ENCODE peak calls at places on chromosomes 1 and 21, in nine cellular contexts. One of them, this sample, is unnamed.

GRCh38 chr1:91608876-91609275 is 108.2 kb downstream of the CDC7 start:
- DNase-seq in M059J: peak
- DNase-seq in NCI-H1092 treated with DMSO at 0.1 percent for 48 hours: no peak
- DNase-seq in kidney tubule cell: peak
- DNase-seq in iPS-NIHi11: no peak
- DNase-seq in nephron progenitor cell: no peak
- DNase-seq in hepatic stellate cell: peak
- DNase-seq in neural crest cell: no peak
- DNase-seq in ELR: peak
- DNase-seq in this sample: no peak

GRCh38 chr1:109296782-109297181 is 10.0 kb downstream of the MYBPHL start:
- DNase-seq in nephron progenitor cell: no peak
- DNase-seq in ELR: no peak
- DNase-seq in NCI-H1092 treated with DMSO at 0.1 percent for 48 hours: no peak
- DNase-seq in neural crest cell: no peak
- DNase-seq in hepatic stellate cell: no peak
- DNase-seq in kidney tubule cell: no peak
- DNase-seq in iPS-NIHi11: no peak
- DNase-seq in M059J: no peak
- DNase-seq in this sample: no peak

GRCh38 chr1:13517193-13517812 is 3.5 kb upstream of the LRRC38 start:
- DNase-seq in nephron progenitor cell: peak
- DNase-seq in kidney tubule cell: peak
- DNase-seq in hepatic stellate cell: no peak
- DNase-seq in M059J: no peak
- DNase-seq in iPS-NIHi11: peak
- DNase-seq in ELR: no peak
- DNase-seq in NCI-H1092 treated with DMSO at 0.1 percent for 48 hours: no peak
- DNase-seq in neural crest cell: peak
- DNase-seq in this sample: no peak

GRCh38 chr1:54167422-54168139 is 14.8 kb upstream of the CDCP2 start:
- DNase-seq in hepatic stellate cell: peak
- DNase-seq in nephron progenitor cell: no peak
- DNase-seq in M059J: peak
- DNase-seq in kidney tubule cell: peak
- DNase-seq in iPS-NIHi11: no peak
- DNase-seq in neural crest cell: no peak
- DNase-seq in ELR: peak
- DNase-seq in NCI-H1092 treated with DMSO at 0.1 percent for 48 hours: no peak
- DNase-seq in this sample: no peak

GRCh38 chr1:45804671-45804973 is 1.2 kb downstream of the MAST2 start:
- DNase-seq in M059J: no peak
- DNase-seq in NCI-H1092 treated with DMSO at 0.1 percent for 48 hours: peak
- DNase-seq in kidney tubule cell: peak
- DNase-seq in nephron progenitor cell: no peak
- DNase-seq in neural crest cell: no peak
- DNase-seq in ELR: no peak
- DNase-seq in iPS-NIHi11: no peak
- DNase-seq in hepatic stellate cell: no peak
- DNase-seq in this sample: no peak

GRCh38 chr1:52603680-52604501 is 1.7 kb downstream of the GPX7 start:
- DNase-seq in hepatic stellate cell: no peak
- DNase-seq in iPS-NIHi11: no peak
- DNase-seq in NCI-H1092 treated with DMSO at 0.1 percent for 48 hours: no peak
- DNase-seq in kidney tubule cell: peak
- DNase-seq in ELR: peak
- DNase-seq in neural crest cell: no peak
- DNase-seq in M059J: peak
- DNase-seq in nephron progenitor cell: no peak
- DNase-seq in this sample: no peak

GRCh38 chr1:119449964-119450363 is 35.0 kb downstream of the HSD3B2 start:
- DNase-seq in iPS-NIHi11: peak
- DNase-seq in ELR: peak
- DNase-seq in nephron progenitor cell: no peak
- DNase-seq in neural crest cell: no peak
- DNase-seq in M059J: peak
- DNase-seq in kidney tubule cell: no peak
- DNase-seq in NCI-H1092 treated with DMSO at 0.1 percent for 48 hours: no peak
- DNase-seq in hepatic stellate cell: no peak
- DNase-seq in this sample: no peak

GRCh38 chr21:17784604-17785402 is 34.4 kb downstream of the C21orf91 start:
- DNase-seq in ELR: peak
- DNase-seq in iPS-NIHi11: no peak
- DNase-seq in nephron progenitor cell: no peak
- DNase-seq in hepatic stellate cell: no peak
- DNase-seq in kidney tubule cell: peak
- DNase-seq in NCI-H1092 treated with DMSO at 0.1 percent for 48 hours: no peak
- DNase-seq in M059J: peak
- DNase-seq in neural crest cell: no peak
- DNase-seq in this sample: no peak

GRCh38 chr1:25140073-25140797 is 92.1 kb downstream of the SYF2 start:
- DNase-seq in hepatic stellate cell: no peak
- DNase-seq in nephron progenitor cell: no peak
- DNase-seq in NCI-H1092 treated with DMSO at 0.1 percent for 48 hours: no peak
- DNase-seq in ELR: peak
- DNase-seq in kidney tubule cell: peak
- DNase-seq in M059J: no peak
- DNase-seq in iPS-NIHi11: no peak
- DNase-seq in neural crest cell: no peak
- DNase-seq in this sample: no peak

GRCh38 chr1:211281322-211282022 is 22.3 kb downstream of the RCOR3 start:
- DNase-seq in nephron progenitor cell: no peak
- DNase-seq in neural crest cell: no peak
- DNase-seq in kidney tubule cell: peak
- DNase-seq in ELR: no peak
- DNase-seq in hepatic stellate cell: no peak
- DNase-seq in M059J: no peak
- DNase-seq in iPS-NIHi11: no peak
- DNase-seq in NCI-H1092 treated with DMSO at 0.1 percent for 48 hours: no peak
- DNase-seq in this sample: no peak

GRCh38 chr1:209431813-209432442 is 151.6 kb upstream of the CAMK1G start:
- DNase-seq in NCI-H1092 treated with DMSO at 0.1 percent for 48 hours: no peak
- DNase-seq in neural crest cell: no peak
- DNase-seq in nephron progenitor cell: no peak
- DNase-seq in iPS-NIHi11: no peak
- DNase-seq in ELR: no peak
- DNase-seq in hepatic stellate cell: no peak
- DNase-seq in M059J: no peak
- DNase-seq in kidney tubule cell: no peak
- DNase-seq in this sample: no peak

GRCh38 chr1:184940226-184940625 is 34.1 kb downstream of the NIBAN1 start:
- DNase-seq in NCI-H1092 treated with DMSO at 0.1 percent for 48 hours: no peak
- DNase-seq in ELR: no peak
- DNase-seq in M059J: no peak
- DNase-seq in hepatic stellate cell: no peak
- DNase-seq in neural crest cell: no peak
- DNase-seq in nephron progenitor cell: no peak
- DNase-seq in iPS-NIHi11: no peak
- DNase-seq in kidney tubule cell: no peak
- DNase-seq in this sample: no peak

GRCh38 chr1:15311886-15312285 is 64.9 kb downstream of the FHAD1 start:
- DNase-seq in ELR: peak
- DNase-seq in M059J: peak
- DNase-seq in hepatic stellate cell: no peak
- DNase-seq in iPS-NIHi11: no peak
- DNase-seq in nephron progenitor cell: no peak
- DNase-seq in NCI-H1092 treated with DMSO at 0.1 percent for 48 hours: no peak
- DNase-seq in neural crest cell: no peak
- DNase-seq in kidney tubule cell: peak
- DNase-seq in this sample: no peak

GRCh38 chr21:44637018-44637850 is at the start of gene KRTAP10-10:
- DNase-seq in hepatic stellate cell: no peak
- DNase-seq in nephron progenitor cell: no peak
- DNase-seq in M059J: no peak
- DNase-seq in neural crest cell: no peak
- DNase-seq in iPS-NIHi11: no peak
- DNase-seq in NCI-H1092 treated with DMSO at 0.1 percent for 48 hours: no peak
- DNase-seq in kidney tubule cell: no peak
- DNase-seq in ELR: no peak
- DNase-seq in this sample: no peak

GRCh38 chr1:169121146-169121923 is 14.8 kb downstream of the ATP1B1 start:
- DNase-seq in neural crest cell: no peak
- DNase-seq in M059J: peak
- DNase-seq in hepatic stellate cell: no peak
- DNase-seq in iPS-NIHi11: no peak
- DNase-seq in nephron progenitor cell: no peak
- DNase-seq in NCI-H1092 treated with DMSO at 0.1 percent for 48 hours: no peak
- DNase-seq in ELR: peak
- DNase-seq in kidney tubule cell: peak
- DNase-seq in this sample: no peak

GRCh38 chr1:22721122-22721873 is 10.7 kb downstream of the EPHB2 start:
- DNase-seq in iPS-NIHi11: no peak
- DNase-seq in neural crest cell: no peak
- DNase-seq in hepatic stellate cell: no peak
- DNase-seq in M059J: no peak
- DNase-seq in kidney tubule cell: no peak
- DNase-seq in ELR: no peak
- DNase-seq in nephron progenitor cell: no peak
- DNase-seq in NCI-H1092 treated with DMSO at 0.1 percent for 48 hours: no peak
- DNase-seq in this sample: no peak

GRCh38 chr1:11740258-11741192 is 4.6 kb downstream of the AGTRAP start:
- DNase-seq in neural crest cell: no peak
- DNase-seq in kidney tubule cell: no peak
- DNase-seq in iPS-NIHi11: no peak
- DNase-seq in nephron progenitor cell: no peak
- DNase-seq in hepatic stellate cell: no peak
- DNase-seq in M059J: peak
- DNase-seq in ELR: peak
- DNase-seq in NCI-H1092 treated with DMSO at 0.1 percent for 48 hours: no peak
- DNase-seq in this sample: peak

GRCh38 chr1:87017994-87018672 is 103.7 kb downstream of the HS2ST1 start:
- DNase-seq in kidney tubule cell: no peak
- DNase-seq in hepatic stellate cell: no peak
- DNase-seq in neural crest cell: no peak
- DNase-seq in iPS-NIHi11: no peak
- DNase-seq in nephron progenitor cell: no peak
- DNase-seq in M059J: no peak
- DNase-seq in ELR: no peak
- DNase-seq in NCI-H1092 treated with DMSO at 0.1 percent for 48 hours: no peak
- DNase-seq in this sample: no peak

GRCh38 chr1:190479028-190479427 is 1.4 kb upstream of the BRINP3 start:
- DNase-seq in M059J: no peak
- DNase-seq in ELR: peak
- DNase-seq in NCI-H1092 treated with DMSO at 0.1 percent for 48 hours: no peak
- DNase-seq in hepatic stellate cell: no peak
- DNase-seq in iPS-NIHi11: no peak
- DNase-seq in nephron progenitor cell: no peak
- DNase-seq in neural crest cell: no peak
- DNase-seq in kidney tubule cell: no peak
- DNase-seq in this sample: no peak

GRCh38 chr1:8378202-8378601 is 60.3 kb downstream of the SLC45A1 start:
- DNase-seq in nephron progenitor cell: no peak
- DNase-seq in ELR: no peak
- DNase-seq in iPS-NIHi11: no peak
- DNase-seq in NCI-H1092 treated with DMSO at 0.1 percent for 48 hours: no peak
- DNase-seq in M059J: no peak
- DNase-seq in hepatic stellate cell: no peak
- DNase-seq in kidney tubule cell: no peak
- DNase-seq in neural crest cell: no peak
- DNase-seq in this sample: no peak

GRCh38 chr1:87318056-87318650 is 10.5 kb upstream of the LMO4 start:
- DNase-seq in nephron progenitor cell: no peak
- DNase-seq in ELR: no peak
- DNase-seq in M059J: no peak
- DNase-seq in hepatic stellate cell: no peak
- DNase-seq in kidney tubule cell: no peak
- DNase-seq in neural crest cell: no peak
- DNase-seq in iPS-NIHi11: no peak
- DNase-seq in NCI-H1092 treated with DMSO at 0.1 percent for 48 hours: no peak
- DNase-seq in this sample: no peak

GRCh38 chr1:87212431-87213125 is 116.1 kb upstream of the LMO4 start:
- DNase-seq in NCI-H1092 treated with DMSO at 0.1 percent for 48 hours: no peak
- DNase-seq in neural crest cell: no peak
- DNase-seq in hepatic stellate cell: no peak
- DNase-seq in nephron progenitor cell: no peak
- DNase-seq in M059J: no peak
- DNase-seq in kidney tubule cell: no peak
- DNase-seq in iPS-NIHi11: no peak
- DNase-seq in ELR: no peak
- DNase-seq in this sample: no peak

GRCh38 chr1:8746554-8746953 is 70.9 kb downstream of the RERE start:
- DNase-seq in NCI-H1092 treated with DMSO at 0.1 percent for 48 hours: no peak
- DNase-seq in hepatic stellate cell: no peak
- DNase-seq in kidney tubule cell: peak
- DNase-seq in neural crest cell: no peak
- DNase-seq in iPS-NIHi11: no peak
- DNase-seq in nephron progenitor cell: no peak
- DNase-seq in M059J: peak
- DNase-seq in ELR: peak
- DNase-seq in this sample: no peak

This sample was measured in CMK.